ENCODE peak calls at places on chromosomes 3 and 15, in nine cellular contexts. One of them, this sample, is unnamed.
A peak's percentile ranks its signal among the peaks of the same experiment; 100 is the strongest.

GRCh38 chr3:143529018-143529478 is 319.2 kb downstream of the SLC9A9 start:
- DNase-seq in HFF-Myc: no peak
- DNase-seq in NCI-H460: no peak
- DNase-seq in left cardiac atrium: no peak
- DNase-seq in naive thymus-derived CD4-positive, alpha-beta T cell: peak; percentile 26
- DNase-seq in M059J: no peak
- DNase-seq in RPMI7951: no peak
- DNase-seq in stimulated activated CD4-positive, alpha-beta T cell treated with anti-CD3 and anti-CD28 coated beads, Interleukin-2, amount 100 ng/mL, for 48 hours: no peak
- DNase-seq in NCI-H2029: peak; percentile 9
- DNase-seq in this sample: peak; percentile 84

GRCh38 chr3:72458365-72458764 is 389.9 kb downstream of the SHQ1 start:
- DNase-seq in NCI-H460: no peak
- DNase-seq in M059J: no peak
- DNase-seq in left cardiac atrium: no peak
- DNase-seq in naive thymus-derived CD4-positive, alpha-beta T cell: no peak
- DNase-seq in RPMI7951: no peak
- DNase-seq in stimulated activated CD4-positive, alpha-beta T cell treated with anti-CD3 and anti-CD28 coated beads, Interleukin-2, amount 100 ng/mL, for 48 hours: no peak
- DNase-seq in HFF-Myc: no peak
- DNase-seq in NCI-H2029: no peak
- DNase-seq in this sample: no peak

GRCh38 chr3:160296591-160296990 is 71.4 kb downstream of the C3orf80 start:
- DNase-seq in left cardiac atrium: no peak
- DNase-seq in NCI-H2029: no peak
- DNase-seq in stimulated activated CD4-positive, alpha-beta T cell treated with anti-CD3 and anti-CD28 coated beads, Interleukin-2, amount 100 ng/mL, for 48 hours: no peak
- DNase-seq in NCI-H460: no peak
- DNase-seq in HFF-Myc: no peak
- DNase-seq in RPMI7951: no peak
- DNase-seq in naive thymus-derived CD4-positive, alpha-beta T cell: no peak
- DNase-seq in M059J: no peak
- DNase-seq in this sample: no peak

GRCh38 chr3:119293761-119294401 is at the start of gene ARHGAP31:
- DNase-seq in M059J: peak; percentile 80
- DNase-seq in RPMI7951: peak; percentile 77
- DNase-seq in HFF-Myc: no peak
- DNase-seq in NCI-H2029: peak; percentile 37
- DNase-seq in stimulated activated CD4-positive, alpha-beta T cell treated with anti-CD3 and anti-CD28 coated beads, Interleukin-2, amount 100 ng/mL, for 48 hours: peak; percentile 74
- DNase-seq in NCI-H460: no peak
- DNase-seq in naive thymus-derived CD4-positive, alpha-beta T cell: peak; percentile 84
- DNase-seq in left cardiac atrium: peak; percentile 86
- DNase-seq in this sample: peak; percentile 55

GRCh38 chr3:122322095-122323075 is 2.7 kb upstream of the CSTA start:
- DNase-seq in stimulated activated CD4-positive, alpha-beta T cell treated with anti-CD3 and anti-CD28 coated beads, Interleukin-2, amount 100 ng/mL, for 48 hours: no peak
- DNase-seq in M059J: no peak
- DNase-seq in left cardiac atrium: no peak
- DNase-seq in HFF-Myc: no peak
- DNase-seq in NCI-H460: no peak
- DNase-seq in NCI-H2029: no peak
- DNase-seq in naive thymus-derived CD4-positive, alpha-beta T cell: peak; percentile 49
- DNase-seq in RPMI7951: no peak
- DNase-seq in this sample: no peak

GRCh38 chr15:61186905-61187865 is 41.9 kb downstream of the RORA start:
- DNase-seq in naive thymus-derived CD4-positive, alpha-beta T cell: no peak
- DNase-seq in stimulated activated CD4-positive, alpha-beta T cell treated with anti-CD3 and anti-CD28 coated beads, Interleukin-2, amount 100 ng/mL, for 48 hours: no peak
- DNase-seq in NCI-H460: no peak
- DNase-seq in left cardiac atrium: peak; percentile 57
- DNase-seq in RPMI7951: no peak
- DNase-seq in HFF-Myc: no peak
- DNase-seq in NCI-H2029: no peak
- DNase-seq in M059J: no peak
- DNase-seq in this sample: no peak

GRCh38 chr3:128404276-128405062 is 62.2 kb downstream of the DNAJB8 start:
- DNase-seq in left cardiac atrium: no peak
- DNase-seq in naive thymus-derived CD4-positive, alpha-beta T cell: no peak
- DNase-seq in NCI-H460: no peak
- DNase-seq in RPMI7951: no peak
- DNase-seq in stimulated activated CD4-positive, alpha-beta T cell treated with anti-CD3 and anti-CD28 coated beads, Interleukin-2, amount 100 ng/mL, for 48 hours: no peak
- DNase-seq in NCI-H2029: no peak
- DNase-seq in M059J: no peak
- DNase-seq in HFF-Myc: no peak
- DNase-seq in this sample: no peak

GRCh38 chr3:65893631-65894030 is 145.1 kb downstream of the MAGI1 start:
- DNase-seq in RPMI7951: no peak
- DNase-seq in NCI-H460: no peak
- DNase-seq in naive thymus-derived CD4-positive, alpha-beta T cell: no peak
- DNase-seq in left cardiac atrium: no peak
- DNase-seq in M059J: no peak
- DNase-seq in HFF-Myc: no peak
- DNase-seq in stimulated activated CD4-positive, alpha-beta T cell treated with anti-CD3 and anti-CD28 coated beads, Interleukin-2, amount 100 ng/mL, for 48 hours: no peak
- DNase-seq in NCI-H2029: no peak
- DNase-seq in this sample: no peak

GRCh38 chr15:69236505-69236904 is 62.2 kb upstream of the PAQR5 start:
- DNase-seq in NCI-H460: no peak
- DNase-seq in naive thymus-derived CD4-positive, alpha-beta T cell: no peak
- DNase-seq in RPMI7951: no peak
- DNase-seq in NCI-H2029: no peak
- DNase-seq in left cardiac atrium: no peak
- DNase-seq in M059J: no peak
- DNase-seq in HFF-Myc: no peak
- DNase-seq in stimulated activated CD4-positive, alpha-beta T cell treated with anti-CD3 and anti-CD28 coated beads, Interleukin-2, amount 100 ng/mL, for 48 hours: no peak
- DNase-seq in this sample: no peak

GRCh38 chr3:9231006-9231405 is 18.4 kb downstream of the SRGAP3 start:
- DNase-seq in NCI-H2029: no peak
- DNase-seq in HFF-Myc: no peak
- DNase-seq in M059J: peak; percentile 57
- DNase-seq in RPMI7951: peak; percentile 31
- DNase-seq in stimulated activated CD4-positive, alpha-beta T cell treated with anti-CD3 and anti-CD28 coated beads, Interleukin-2, amount 100 ng/mL, for 48 hours: no peak
- DNase-seq in left cardiac atrium: peak; percentile 26
- DNase-seq in NCI-H460: no peak
- DNase-seq in naive thymus-derived CD4-positive, alpha-beta T cell: no peak
- DNase-seq in this sample: no peak

GRCh38 chr3:139084176-139084575 is 39.5 kb upstream of the PRR23C start:
- DNase-seq in RPMI7951: no peak
- DNase-seq in HFF-Myc: no peak
- DNase-seq in left cardiac atrium: no peak
- DNase-seq in stimulated activated CD4-positive, alpha-beta T cell treated with anti-CD3 and anti-CD28 coated beads, Interleukin-2, amount 100 ng/mL, for 48 hours: no peak
- DNase-seq in NCI-H2029: no peak
- DNase-seq in NCI-H460: no peak
- DNase-seq in M059J: no peak
- DNase-seq in naive thymus-derived CD4-positive, alpha-beta T cell: no peak
- DNase-seq in this sample: no peak

GRCh38 chr3:64342940-64343691 is 117.8 kb upstream of the PRICKLE2 start:
- DNase-seq in stimulated activated CD4-positive, alpha-beta T cell treated with anti-CD3 and anti-CD28 coated beads, Interleukin-2, amount 100 ng/mL, for 48 hours: no peak
- DNase-seq in NCI-H460: no peak
- DNase-seq in M059J: peak; percentile 91
- DNase-seq in NCI-H2029: no peak
- DNase-seq in naive thymus-derived CD4-positive, alpha-beta T cell: no peak
- DNase-seq in left cardiac atrium: no peak
- DNase-seq in RPMI7951: peak; percentile 97
- DNase-seq in HFF-Myc: peak; percentile 52
- DNase-seq in this sample: no peak

GRCh38 chr3:188926141-188926540 is 245.6 kb upstream of the TPRG1 start:
- DNase-seq in RPMI7951: no peak
- DNase-seq in left cardiac atrium: no peak
- DNase-seq in NCI-H2029: no peak
- DNase-seq in M059J: peak; percentile 29
- DNase-seq in stimulated activated CD4-positive, alpha-beta T cell treated with anti-CD3 and anti-CD28 coated beads, Interleukin-2, amount 100 ng/mL, for 48 hours: no peak
- DNase-seq in naive thymus-derived CD4-positive, alpha-beta T cell: no peak
- DNase-seq in HFF-Myc: no peak
- DNase-seq in NCI-H460: no peak
- DNase-seq in this sample: no peak

GRCh38 chr3:188700497-188700896 is 471.3 kb upstream of the TPRG1 start:
- DNase-seq in NCI-H460: no peak
- DNase-seq in NCI-H2029: no peak
- DNase-seq in RPMI7951: no peak
- DNase-seq in HFF-Myc: no peak
- DNase-seq in left cardiac atrium: no peak
- DNase-seq in stimulated activated CD4-positive, alpha-beta T cell treated with anti-CD3 and anti-CD28 coated beads, Interleukin-2, amount 100 ng/mL, for 48 hours: no peak
- DNase-seq in M059J: no peak
- DNase-seq in naive thymus-derived CD4-positive, alpha-beta T cell: no peak
- DNase-seq in this sample: no peak

GRCh38 chr3:134545818-134546217 is 60.0 kb downstream of the CEP63 start:
- DNase-seq in naive thymus-derived CD4-positive, alpha-beta T cell: no peak
- DNase-seq in M059J: no peak
- DNase-seq in NCI-H2029: no peak
- DNase-seq in HFF-Myc: no peak
- DNase-seq in left cardiac atrium: no peak
- DNase-seq in NCI-H460: no peak
- DNase-seq in RPMI7951: no peak
- DNase-seq in stimulated activated CD4-positive, alpha-beta T cell treated with anti-CD3 and anti-CD28 coated beads, Interleukin-2, amount 100 ng/mL, for 48 hours: no peak
- DNase-seq in this sample: no peak

GRCh38 chr15:66993874-66994696 is 71.3 kb upstream of the SMAD3 start:
- DNase-seq in NCI-H2029: no peak
- DNase-seq in left cardiac atrium: no peak
- DNase-seq in RPMI7951: no peak
- DNase-seq in naive thymus-derived CD4-positive, alpha-beta T cell: no peak
- DNase-seq in NCI-H460: no peak
- DNase-seq in stimulated activated CD4-positive, alpha-beta T cell treated with anti-CD3 and anti-CD28 coated beads, Interleukin-2, amount 100 ng/mL, for 48 hours: no peak
- DNase-seq in M059J: no peak
- DNase-seq in HFF-Myc: no peak
- DNase-seq in this sample: no peak

GRCh38 chr3:159249472-159250131 is 447.7 kb downstream of the MFSD1 start:
- DNase-seq in NCI-H460: no peak
- DNase-seq in naive thymus-derived CD4-positive, alpha-beta T cell: no peak
- DNase-seq in stimulated activated CD4-positive, alpha-beta T cell treated with anti-CD3 and anti-CD28 coated beads, Interleukin-2, amount 100 ng/mL, for 48 hours: no peak
- DNase-seq in M059J: no peak
- DNase-seq in left cardiac atrium: no peak
- DNase-seq in HFF-Myc: no peak
- DNase-seq in RPMI7951: no peak
- DNase-seq in NCI-H2029: no peak
- DNase-seq in this sample: no peak